ENCODE peak calls at places on chromosomes 12 and 14, in nine cellular contexts. E, J, D, Z, N, K, M, T and X are unnamed samples.
A peak's percentile ranks its signal among the peaks of the same experiment; 100 is the strongest.

GRCh38 chr12:68180792-68181744 is 21.5 kb upstream of the IFNG start:
- DNase-seq in E (no peak), J (no peak), D (no peak), Z (peak; percentile 20), N (no peak), K (no peak), M (no peak), T (peak; percentile 15), X (no peak)

GRCh38 chr14:91911474-91912032 is 35.9 kb downstream of the FBLN5 start:
- DNase-seq in E (peak; percentile 33), J (peak; percentile 26), D (peak; percentile 46), Z (peak; percentile 40), N (peak; percentile 88), K (peak; percentile 61), M (no peak), T (no peak), X (peak; percentile 7)

GRCh38 chr12:2959508-2960431 is 573 bp downstream of the TEAD4 start:
- DNase-seq in E (peak; percentile 60), J (peak; percentile 48), D (no peak), Z (peak; percentile 73), N (peak; percentile 49), K (peak; percentile 45), M (peak; percentile 41), T (peak; percentile 61), X (peak; percentile 27)

GRCh38 chr12:12172106-12172511 is 94.7 kb downstream of the LRP6 start:
- DNase-seq in E (peak; percentile 21), J (no peak), D (no peak), Z (peak; percentile 70), N (no peak), K (peak; percentile 42), M (no peak), T (peak; percentile 62), X (peak; percentile 62)

GRCh38 chr14:100714205-100714781 is 12.4 kb upstream of the DLK1 start:
- DNase-seq in E (no peak), J (no peak), D (no peak), Z (no peak), N (no peak), K (no peak), M (no peak), T (no peak), X (no peak)

GRCh38 chr14:78240567-78240966 is 70.4 kb downstream of the NRXN3 start:
- DNase-seq in E (no peak), J (no peak), D (no peak), Z (no peak), N (no peak), K (no peak), M (no peak), T (no peak), X (no peak)

GRCh38 chr12:57549909-57550627 is at the start of gene KIF5A:
- DNase-seq in E (no peak), J (peak; percentile 53), D (no peak), Z (peak; percentile 24), N (peak; percentile 90), K (no peak), M (no peak), T (no peak), X (peak; percentile 43)

GRCh38 chr12:57623811-57624390 is 9.1 kb downstream of the B4GALNT1 start:
- DNase-seq in E (no peak), J (no peak), D (no peak), Z (no peak), N (no peak), K (no peak), M (no peak), T (no peak), X (no peak)

GRCh38 chr14:71623939-71624338 is 308.3 kb upstream of the RGS6 start:
- DNase-seq in E (no peak), J (no peak), D (no peak), Z (no peak), N (no peak), K (no peak), M (no peak), T (no peak), X (no peak)

GRCh38 chr14:22280497-22281321 is 308.3 kb downstream of the DAD1 start:
- DNase-seq in E (no peak), J (no peak), D (no peak), Z (no peak), N (no peak), K (no peak), M (no peak), T (no peak), X (no peak)

GRCh38 chr14:104216457-104216856 is 78.1 kb downstream of the KIF26A start:
- DNase-seq in E (no peak), J (no peak), D (no peak), Z (no peak), N (no peak), K (no peak), M (no peak), T (no peak), X (no peak)

GRCh38 chr14:52313903-52314481 is at the start of gene PTGER2:
- DNase-seq in E (peak; percentile 97), J (peak; percentile 59), D (no peak), Z (peak; percentile 92), N (peak; percentile 70), K (peak; percentile 91), M (no peak), T (peak; percentile 85), X (peak; percentile 9)

GRCh38 chr12:117408161-117408791 is 46.9 kb upstream of the NOS1 start:
- DNase-seq in E (no peak), J (no peak), D (no peak), Z (peak; percentile 60), N (peak; percentile 63), K (peak; percentile 53), M (no peak), T (peak; percentile 49), X (no peak)

DNA sequence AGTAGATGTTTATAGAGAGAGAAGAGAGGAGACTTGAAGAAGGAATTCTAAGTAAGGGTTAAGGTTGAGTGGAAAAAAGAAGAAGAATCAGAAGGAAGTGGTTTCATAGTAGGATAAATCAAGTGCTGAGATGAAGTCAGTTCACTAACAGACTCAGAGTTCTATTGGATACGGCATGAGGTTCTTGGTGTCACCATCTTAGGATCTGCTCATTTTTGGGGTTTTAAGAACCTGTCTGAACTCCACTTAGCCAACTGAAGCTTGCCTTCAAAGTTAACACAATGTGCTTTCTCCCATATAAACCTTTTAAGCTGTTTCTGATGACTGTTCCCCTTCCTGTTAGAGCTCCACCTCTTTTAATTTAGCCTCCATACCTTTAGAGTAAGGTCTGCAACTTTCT is 152.6 kb downstream of the PRKCH start:
- DNase-seq in E (no peak), J (no peak), D (no peak), Z (no peak), N (no peak), K (no peak), M (no peak), T (no peak), X (no peak)
- H3K4me3 ChIP-seq in E (no peak overlapping the region), J (no peak overlapping the region), D (no peak overlapping the region), Z (no peak overlapping the region), N (no peak overlapping the region), K (no peak overlapping the region), M (no peak overlapping the region), T (no peak overlapping the region), X (no peak overlapping the region)

DNA sequence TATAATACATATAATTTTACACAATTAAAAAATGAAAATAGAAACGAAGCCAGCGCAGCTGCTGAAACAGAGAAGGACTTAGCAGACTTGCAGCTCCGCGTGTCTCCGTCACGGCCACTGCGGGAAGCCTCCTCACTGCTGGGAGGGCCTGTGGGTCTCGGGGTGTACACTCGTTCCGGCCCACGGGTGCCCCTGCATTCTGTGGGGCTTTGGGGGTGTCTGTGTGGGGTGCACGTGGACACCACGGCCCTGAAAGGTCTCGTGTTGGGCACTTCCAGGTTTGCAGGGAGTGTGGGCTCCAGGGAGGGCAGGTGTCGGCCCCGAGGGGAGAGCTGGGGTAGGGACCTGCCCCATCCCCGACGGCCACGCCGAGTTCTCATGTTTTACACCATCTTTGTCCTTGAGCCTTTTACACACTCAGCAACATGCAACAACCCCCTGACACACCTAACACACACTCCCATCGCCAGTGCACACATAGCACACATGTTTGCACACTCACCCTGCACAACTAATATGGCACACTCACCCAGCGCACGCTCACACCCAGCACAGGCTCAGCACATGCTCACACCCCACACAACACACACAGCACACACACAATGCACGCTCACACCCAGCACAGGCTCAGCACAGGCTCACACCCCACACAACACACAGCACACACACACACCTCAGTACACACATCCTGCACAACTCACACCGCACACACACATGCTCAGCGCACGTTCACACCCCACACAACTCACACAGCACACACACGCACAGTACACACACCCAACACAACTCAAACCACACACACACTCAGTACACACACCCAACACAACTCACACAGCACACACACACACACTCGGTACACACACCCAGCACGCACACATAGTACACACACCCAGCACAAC is 36.6 kb downstream of the NOC4L start:
- DNase-seq in E (no peak), J (no peak), D (no peak), Z (no peak), N (no peak), K (no peak), M (no peak), T (no peak), X (no peak)
- H3K4me2 ChIP-seq in E (no peak overlapping the region), J (no peak overlapping the region), D (no peak overlapping the region), Z (no peak overlapping the region), N (no peak overlapping the region), K (no peak overlapping the region), M (no peak overlapping the region), T (no peak overlapping the region), X (no peak overlapping the region)

GRCh38 chr14:69640931-69641330 is 29.5 kb downstream of the SUSD6 start:
- DNase-seq in E (no peak), J (no peak), D (no peak), Z (no peak), N (no peak), K (no peak), M (peak; percentile 19), T (no peak), X (no peak)

GRCh38 chr14:69648480-69649414 is 37.4 kb downstream of the SUSD6 start:
- DNase-seq in E (peak; percentile 93), J (no peak), D (no peak), Z (peak; percentile 81), N (no peak), K (peak; percentile 80), M (peak; percentile 34), T (peak; percentile 75), X (peak; percentile 17)

GRCh38 chr14:69647216-69647615 is 35.8 kb downstream of the SUSD6 start:
- DNase-seq in E (peak; percentile 43), J (no peak), D (no peak), Z (no peak), N (no peak), K (no peak), M (peak; percentile 28), T (no peak), X (no peak)

GRCh38 chr14:69643430-69644200 is 32.2 kb downstream of the SUSD6 start:
- DNase-seq in E (peak; percentile 84), J (no peak), D (no peak), Z (peak; percentile 83), N (no peak), K (peak; percentile 99), M (peak; percentile 98), T (peak; percentile 80), X (no peak)

GRCh38 chr14:69644814-69645213 is 33.4 kb downstream of the SUSD6 start:
- DNase-seq in E (no peak), J (no peak), D (no peak), Z (no peak), N (no peak), K (no peak), M (no peak), T (no peak), X (no peak)
- H3K27ac ChIP-seq in E (no peak overlapping the region), J (no peak overlapping the region), D (no peak overlapping the region), Z (no peak overlapping the region), N (no peak overlapping the region), K (no peak overlapping the region), M (peak overlapping the region; percentile 77), T (no peak overlapping the region), X (no peak overlapping the region)

DNA sequence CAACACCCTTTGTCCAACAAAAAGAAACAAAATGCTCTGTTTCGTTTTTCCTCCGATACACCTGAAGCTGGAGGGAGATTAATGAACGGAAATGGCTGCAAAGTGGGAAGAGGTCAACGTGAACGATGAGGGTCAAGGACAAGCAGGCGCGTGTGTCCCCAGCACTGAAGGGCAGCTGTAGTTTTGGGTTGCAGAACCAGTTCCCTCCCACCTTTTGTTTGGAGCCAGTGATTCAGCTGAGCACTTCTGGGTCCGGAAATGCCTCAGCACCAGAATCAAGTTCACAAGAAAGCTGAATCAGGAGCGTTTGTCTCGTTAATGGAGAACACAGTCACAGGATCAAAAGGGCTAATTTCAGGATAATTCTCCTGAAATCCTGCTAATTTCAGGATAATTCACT is 51.1 kb upstream of the PWP1 start:
- DNase-seq in E (no peak), J (no peak), D (peak; percentile 38), Z (peak; percentile 13), N (peak; percentile 68), K (peak; percentile 25), M (no peak), T (no peak), X (no peak)
- H3K4me3 ChIP-seq in E (no peak overlapping the region), J (no peak overlapping the region), D (no peak overlapping the region), Z (no peak overlapping the region), N (peak overlapping the region; percentile 21), K (no peak overlapping the region), M (no peak overlapping the region), T (no peak overlapping the region), X (no peak overlapping the region)